ENCODE peak calls at places on chromosomes 4 and X, in five cellular contexts. Y, M, H, F and X are unnamed samples.

GRCh38 chr4:127509155-127509554 is 123.6 kb upstream of the INTU start:
- DNase-seq in Y (no peak), M (no peak), H (no peak), F (no peak), X (no peak)

GRCh38 chrX:17039826-17040225 is 93.4 kb downstream of the REPS2 start:
- DNase-seq in Y (no peak), M (no peak), H (no peak), F (no peak), X (no peak)

GRCh38 chr4:142818009-142818408 is 28.1 kb downstream of the INPP4B start:
- DNase-seq in Y (no peak), M (no peak), H (no peak), F (no peak), X (no peak)

GRCh38 chr4:140260227-140260626 is 106.2 kb upstream of the MAML3 start:
- DNase-seq in Y (no peak), M (no peak), H (no peak), F (no peak), X (no peak)

GRCh38 chr4:184267673-184268573 is 50.2 kb upstream of the ENPP6 start:
- DNase-seq in Y (peak; percentile 52), M (no peak), H (peak; percentile 57), F (peak; percentile 83), X (no peak)

GRCh38 chr4:33696066-33696465 is 2548.2 kb downstream of the ARAP2 start:
- DNase-seq in Y (no peak), M (no peak), H (no peak), F (no peak), X (no peak)

GRCh38 chr4:125266901-125267601 is 47.7 kb upstream of the FAT4 start:
- DNase-seq in Y (no peak), M (no peak), H (no peak), F (no peak), X (no peak)

GRCh38 chr4:163915896-163916295 is 421.4 kb downstream of the TMA16 start:
- DNase-seq in Y (no peak), M (no peak), H (no peak), F (no peak), X (no peak)

GRCh38 chr4:185915271-185915670 is 103.3 kb upstream of the SORBS2 start:
- DNase-seq in Y (no peak), M (no peak), H (no peak), F (no peak), X (no peak)

GRCh38 chrX:120365320-120365719 is 3.4 kb downstream of the ATP1B4 start:
- DNase-seq in Y (peak; percentile 14), M (peak; percentile 11), H (peak; percentile 47), F (peak; percentile 85), X (no peak)

GRCh38 chrX:150525061-150525919 is 43.1 kb upstream of the MTM1 start:
- DNase-seq in Y (no peak), M (no peak), H (no peak), F (no peak), X (no peak)

GRCh38 chr4:4602468-4602867 is 60.6 kb upstream of the STX18 start:
- DNase-seq in Y (no peak), M (no peak), H (no peak), F (no peak), X (no peak)

GRCh38 chr4:177283167-177283566 is 26.5 kb upstream of the NEIL3 start:
- DNase-seq in Y (no peak), M (no peak), H (no peak), F (no peak), X (no peak)

GRCh38 chr4:40688446-40689095 is 58.9 kb upstream of the RBM47 start:
- DNase-seq in Y (no peak), M (no peak), H (no peak), F (no peak), X (no peak)

GRCh38 chrX:40543661-40544328 is 37.0 kb upstream of the ATP6AP2 start:
- DNase-seq in Y (no peak), M (no peak), H (no peak), F (no peak), X (no peak)

GRCh38 chr4:112604590-112604989 is 32.1 kb downstream of the ZGRF1 start:
- DNase-seq in Y (peak; percentile 14), M (no peak), H (peak; percentile 45), F (no peak), X (no peak)

GRCh38 chrX:150845091-150845490 is 53.4 kb downstream of the CD99L2 start:
- DNase-seq in Y (no peak), M (no peak), H (no peak), F (no peak), X (no peak)

GRCh38 chrX:17553451-17553850 is 178.5 kb downstream of the NHS start:
- DNase-seq in Y (no peak), M (no peak), H (peak; percentile 53), F (no peak), X (no peak)

GRCh38 chrX:20347486-20347885 is 80.8 kb upstream of the RPS6KA3 start:
- DNase-seq in Y (no peak), M (no peak), H (no peak), F (no peak), X (no peak)

GRCh38 chrX:791479-792034 is 161.0 kb downstream of the SHOX start:
- DNase-seq in Y (no peak), M (no peak), H (no peak), F (peak; percentile 9), X (no peak)

GRCh38 chr4:143411527-143412480 is 75.1 kb downstream of the GAB1 start:
- DNase-seq in Y (no peak), M (no peak), H (no peak), F (no peak), X (no peak)

GRCh38 chr4:42633605-42634388 is 23.1 kb downstream of the ATP8A1 start:
- DNase-seq in Y (no peak), M (no peak), H (no peak), F (no peak), X (no peak)

GRCh38 chr4:146520894-146521542 is 722 bp downstream of the SLC10A7 start:
- DNase-seq in Y (peak; percentile 4), M (no peak), H (peak; percentile 67), F (no peak), X (no peak)

GRCh38 chrX:23228950-23229448 is 105.7 kb upstream of the PTCHD1 start:
- DNase-seq in Y (no peak), M (no peak), H (no peak), F (no peak), X (no peak)

GRCh38 chr4:141023051-141023450 is 110.2 kb downstream of the RNF150 start:
- DNase-seq in Y (no peak), M (no peak), H (no peak), F (no peak), X (no peak)

GRCh38 chrX:18353931-18354368 is 538 bp downstream of the SCML2 start:
- DNase-seq in Y (no peak), M (no peak), H (peak; percentile 22), F (no peak), X (peak; percentile 51)

GRCh38 chr4:26150948-26151347 is 169.9 kb upstream of the RBPJ start:
- DNase-seq in Y (no peak), M (no peak), H (no peak), F (no peak), X (no peak)

DNA sequence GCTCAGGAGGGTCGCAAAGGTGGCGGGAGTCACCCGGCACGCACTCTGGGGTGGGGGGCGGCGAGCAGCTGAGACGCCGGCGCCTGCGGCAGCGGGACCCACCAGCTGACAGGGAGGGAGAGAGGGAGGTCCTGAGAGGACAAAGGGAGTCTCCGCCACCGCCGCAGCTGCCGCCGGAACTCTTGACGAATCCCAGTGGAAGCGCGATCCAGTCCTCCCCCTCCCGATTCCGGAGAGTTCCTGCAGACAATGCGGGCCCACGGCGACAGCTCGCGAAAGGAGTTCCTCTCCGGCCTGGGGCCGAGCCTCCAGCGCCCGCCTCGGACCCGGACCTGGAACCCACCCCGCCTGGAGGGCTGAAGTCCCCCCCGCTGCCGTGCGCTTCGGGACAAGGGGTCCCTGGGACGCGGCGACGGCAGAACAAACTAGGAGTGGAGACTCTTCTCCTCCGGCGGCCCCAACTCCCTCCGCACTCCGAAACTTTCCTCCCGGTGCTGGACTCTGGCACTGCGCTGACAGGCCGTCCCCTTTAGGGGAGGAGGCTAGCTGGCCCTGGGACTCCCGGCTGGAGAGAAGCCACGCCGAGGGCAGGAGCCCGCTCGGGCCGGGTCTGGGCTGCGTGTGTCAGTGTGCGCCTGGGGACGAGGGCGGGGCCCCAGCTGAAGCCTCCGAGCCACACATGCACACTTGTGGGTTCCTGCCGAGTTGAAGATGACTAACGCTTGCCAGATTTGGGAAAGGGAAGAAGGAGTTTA is at the start of gene ANTXR2:
- DNase-seq in Y (peak; percentile 53), M (peak; percentile 85), H (peak; percentile 91), F (peak; percentile 98), X (peak; percentile 81)
- TF ChIP-seq CTCF in Y (no peak), M (peak; percentile 8), H (no peak), F (no peak), X (no peak)

GRCh38 chr4:46329118-46329976 is 60.6 kb downstream of the GABRA2 start:
- DNase-seq in Y (no peak), M (no peak), H (peak; percentile 33), F (no peak), X (no peak)
- TF ChIP-seq CTCF in Y (no peak), M (peak; percentile 28), H (peak; percentile 42), F (no peak), X (no peak)

DNA sequence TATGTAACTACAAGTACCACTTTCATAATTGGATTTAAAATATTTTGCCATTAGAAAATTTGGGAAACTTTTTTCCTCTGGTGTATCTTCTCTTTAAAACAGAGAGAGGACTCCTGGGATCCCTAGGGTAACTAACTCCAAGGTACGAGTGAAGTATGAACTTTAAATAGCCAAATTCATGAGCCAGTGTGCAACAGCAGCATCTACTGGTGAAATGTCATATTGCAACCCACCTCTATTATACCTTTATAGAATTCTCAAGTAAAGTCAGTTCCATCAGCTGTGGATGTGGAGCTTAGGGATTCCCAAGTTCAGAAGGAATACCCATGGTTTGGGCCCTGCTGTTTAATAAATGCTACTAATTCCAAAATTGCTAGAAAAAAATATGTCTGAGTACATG is 282.7 kb upstream of the TAPT1 start:
- DNase-seq in Y (no peak), M (no peak), H (no peak), F (no peak), X (no peak)
- TF ChIP-seq CTCF in Y (no peak), M (no peak), H (no peak), F (no peak), X (peak; percentile 39)

GRCh38 chrX:153878969-153879653 is 6.9 kb downstream of the L1CAM start:
- DNase-seq in Y (no peak), M (no peak), H (no peak), F (no peak), X (no peak)
- TF ChIP-seq CTCF in Y (no peak), M (no peak), H (no peak), F (no peak), X (no peak)

GRCh38 chr4:77203380-77204197 is 46.6 kb downstream of the CCNG2 start:
- DNase-seq in Y (peak; percentile 58), M (peak; percentile 32), H (peak; percentile 79), F (peak; percentile 88), X (no peak)
- TF ChIP-seq CTCF in Y (peak; percentile 75), M (peak; percentile 54), H (peak; percentile 71), F (no peak), X (peak; percentile 39)

GRCh38 chr4:90293320-90293719 is 166.1 kb downstream of the CCSER1 start:
- DNase-seq in Y (no peak), M (no peak), H (no peak), F (no peak), X (no peak)
- TF ChIP-seq CTCF in Y (no peak), M (peak; percentile 10), H (peak; percentile 50), F (no peak), X (peak; percentile 83)